ENCODE peak calls at places on chromosomes 7 and 10, in five cellular contexts. T, G, V, I and X are unnamed samples.

GRCh38 chr10:71649631-71650030 is 69.9 kb downstream of the C10orf105 start:
- DNase-seq in G (no peak), V (no peak), I (no peak), T (no peak), X (no peak)

GRCh38 chr7:72112992-72113391 is 299.1 kb downstream of the CALN1 start:
- DNase-seq in V (no peak), I (no peak), G (no peak), T (no peak), X (no peak)

GRCh38 chr10:35423505-35424306 is 87.4 kb downstream of the CCNY start:
- DNase-seq in T (peak; percentile 89), V (no peak), I (no peak), G (no peak), X (no peak)

GRCh38 chr10:113073549-113074189 is 123.6 kb downstream of the TCF7L2 start:
- DNase-seq in T (peak; percentile 96), I (no peak), G (peak; percentile 25), V (peak; percentile 69), X (no peak)

GRCh38 chr10:117226813-117227451 is 14.0 kb upstream of the SLC18A2 start:
- DNase-seq in I (peak; percentile 65), G (peak; percentile 46), V (no peak), T (peak; percentile 43), X (no peak)

GRCh38 chr10:29676732-29677131 is 42.0 kb upstream of the SVIL start:
- DNase-seq in G (no peak), V (no peak), T (no peak), I (no peak), X (no peak)

GRCh38 chr7:3451696-3452095 is 150.6 kb downstream of the SDK1 start:
- DNase-seq in G (no peak), V (no peak), I (no peak), T (no peak), X (no peak)

GRCh38 chr10:128475686-128476410 is 349.6 kb upstream of the MKI67 start:
- DNase-seq in G (no peak), T (no peak), I (no peak), V (no peak), X (no peak)

GRCh38 chr7:33040803-33041516 is 21.6 kb downstream of the NT5C3A start:
- DNase-seq in I (peak; percentile 38), V (no peak), G (peak; percentile 53), T (peak; percentile 29), X (no peak)

GRCh38 chr10:116088985-116089384 is 184.0 kb downstream of the GFRA1 start:
- DNase-seq in G (no peak), V (no peak), T (no peak), I (no peak), X (no peak)

GRCh38 chr10:101780187-101780817 is 2.9 kb downstream of the NPM3 start:
- DNase-seq in T (no peak), V (no peak), G (no peak), I (no peak), X (peak; percentile 25)

GRCh38 chr7:108014747-108015682 is 12.1 kb upstream of the LAMB1 start:
- DNase-seq in I (no peak), V (no peak), G (no peak), T (peak; percentile 69), X (no peak)

GRCh38 chr7:122442929-122443328 is 138.4 kb upstream of the FEZF1 start:
- DNase-seq in G (no peak), V (no peak), I (peak; percentile 37), T (no peak), X (no peak)

GRCh38 chr7:81162234-81162633 is 243.4 kb upstream of the SEMA3C start:
- DNase-seq in G (no peak), V (no peak), I (no peak), T (no peak), X (no peak)

GRCh38 chr10:2296179-2296578 is 558.9 kb upstream of the ADARB2 start:
- DNase-seq in G (no peak), V (no peak), T (no peak), I (no peak), X (no peak)

GRCh38 chr10:50400694-50401093 is 149.4 kb upstream of the ASAH2 start:
- DNase-seq in G (no peak), I (no peak), V (no peak), T (no peak), X (no peak)

GRCh38 chr7:107856806-107857540 is 34.0 kb upstream of the DLD start:
- DNase-seq in T (peak; percentile 8), V (no peak), G (no peak), I (no peak), X (no peak)

GRCh38 chr7:131328387-131329175 is 905 bp downstream of the MKLN1 start:
- DNase-seq in I (peak; percentile 61), T (peak; percentile 36), G (no peak), V (no peak), X (no peak)

GRCh38 chr10:72593963-72594362 is 31.9 kb downstream of the MICU1 start:
- DNase-seq in G (no peak), I (no peak), T (no peak), V (no peak), X (no peak)

GRCh38 chr7:17437586-17437985 is 139.1 kb downstream of the AHR start:
- DNase-seq in T (no peak), I (peak; percentile 63), G (no peak), V (no peak), X (no peak)

GRCh38 chr10:33139191-33139646 is 181.2 kb upstream of the ITGB1 start:
- DNase-seq in G (no peak), T (no peak), I (no peak), V (no peak), X (no peak)

GRCh38 chr7:123327661-123328060 is 127.9 kb upstream of the SLC13A1 start:
- DNase-seq in I (no peak), T (peak; percentile 8), V (no peak), G (no peak), X (no peak)

DNA sequence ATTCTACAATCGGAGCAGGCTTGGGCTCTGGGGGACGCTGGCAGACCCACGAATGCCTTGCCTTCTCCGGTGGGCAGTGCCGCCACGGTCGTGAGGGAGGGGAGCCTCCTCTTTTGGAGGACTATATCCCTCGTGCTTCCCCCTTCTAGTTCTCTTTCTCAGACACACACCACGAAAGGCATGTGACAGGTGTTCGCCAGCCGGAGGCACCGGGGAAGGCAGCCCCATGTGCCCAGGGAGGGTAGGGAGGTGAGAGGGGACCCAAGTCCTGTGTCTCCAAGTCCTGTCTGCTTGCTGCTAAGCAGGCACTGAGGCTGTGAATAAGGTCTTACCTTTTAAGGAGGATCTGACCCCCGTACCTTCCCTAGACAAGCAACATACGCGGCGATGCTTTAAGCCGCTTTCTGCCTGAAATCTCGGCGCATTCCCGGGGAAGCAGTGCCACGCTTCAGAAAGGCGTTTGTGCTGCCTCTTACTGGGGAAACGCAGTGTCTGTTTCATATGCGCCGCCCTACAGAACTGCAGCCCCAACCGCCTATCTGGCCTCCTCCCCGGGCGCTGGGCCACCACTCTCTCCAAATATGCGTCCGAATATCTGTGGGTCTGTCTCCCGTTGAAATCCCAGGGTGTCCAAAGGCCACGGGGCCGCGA is 809 bp downstream of the PLXNA4 start:
- DNase-seq in I (peak; percentile 65), G (peak; percentile 15), V (no peak), T (peak; percentile 43), X (no peak)
- TF ChIP-seq CTCF in I (peak; percentile 37), G (no peak), V (no peak), T (peak; percentile 4), X (no peak)

GRCh38 chr10:66627156-66627555 is 298.7 kb upstream of the LRRTM3 start:
- DNase-seq in V (no peak), G (no peak), I (peak; percentile 33), T (peak; percentile 60), X (no peak)
- TF ChIP-seq CTCF in V (no peak), G (peak; percentile 50), I (peak; percentile 34), T (peak; percentile 19), X (no peak)

GRCh38 chr7:83273699-83274098 is 111.0 kb upstream of the PCLO start:
- DNase-seq in T (no peak), I (no peak), V (no peak), G (no peak), X (no peak)

GRCh38 chr7:83276250-83276649 is 113.6 kb upstream of the PCLO start:
- DNase-seq in V (no peak), I (no peak), T (no peak), G (no peak), X (no peak)

GRCh38 chr7:83267141-83267631 is 104.5 kb upstream of the PCLO start:
- DNase-seq in G (no peak), T (peak; percentile 3), I (no peak), V (no peak), X (no peak)

GRCh38 chr7:83270407-83270806 is 107.7 kb upstream of the PCLO start:
- DNase-seq in G (no peak), V (no peak), T (no peak), I (no peak), X (no peak)

DNA sequence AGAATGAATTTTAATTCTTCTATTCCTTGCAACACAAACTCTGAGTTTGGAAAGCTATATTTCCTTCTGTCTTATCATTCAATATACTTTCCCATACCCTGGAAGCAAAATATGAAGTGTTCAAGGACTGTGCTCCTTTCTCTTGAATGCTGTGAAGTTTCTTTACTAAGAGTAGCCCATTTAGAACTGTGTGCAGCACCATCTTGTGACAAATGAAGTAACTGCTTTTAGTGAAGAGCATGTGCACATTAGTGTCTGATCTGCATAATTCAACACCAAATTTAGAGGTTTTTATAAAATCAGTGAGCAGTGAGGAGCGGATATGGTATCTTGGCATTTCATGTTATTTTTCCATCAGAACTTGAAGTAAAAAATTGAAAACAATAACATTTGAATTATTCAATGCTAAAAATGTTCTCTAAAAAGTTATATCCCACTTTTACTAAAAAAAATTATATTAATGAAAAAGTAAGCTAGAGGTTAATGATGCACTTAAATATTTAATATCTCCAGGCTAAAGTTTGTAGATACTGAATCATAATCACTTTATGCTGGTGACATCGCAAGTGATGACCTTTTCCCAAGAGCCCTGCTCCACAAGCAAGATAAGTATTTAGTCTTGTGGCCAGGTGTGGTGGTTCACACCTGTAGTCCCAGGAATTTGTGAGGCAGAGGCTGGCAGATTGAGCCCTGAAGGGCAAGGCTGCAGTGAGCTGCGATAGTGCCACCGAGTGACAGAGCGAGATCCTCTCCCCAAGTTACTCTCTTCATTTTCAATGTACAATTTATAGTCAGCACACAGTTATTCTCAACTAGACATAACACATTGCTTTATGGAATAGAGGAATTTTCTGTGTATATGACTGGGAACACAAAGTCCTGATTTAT is 108.8 kb upstream of the PCLO start:
- DNase-seq in I (peak; percentile 64), G (no peak), V (no peak), T (peak; percentile 52), X (no peak)
- TF ChIP-seq CTCF in I (peak; percentile 58), G (peak; percentile 64), V (peak; percentile 10), T (peak; percentile 21), X (no peak)

DNA sequence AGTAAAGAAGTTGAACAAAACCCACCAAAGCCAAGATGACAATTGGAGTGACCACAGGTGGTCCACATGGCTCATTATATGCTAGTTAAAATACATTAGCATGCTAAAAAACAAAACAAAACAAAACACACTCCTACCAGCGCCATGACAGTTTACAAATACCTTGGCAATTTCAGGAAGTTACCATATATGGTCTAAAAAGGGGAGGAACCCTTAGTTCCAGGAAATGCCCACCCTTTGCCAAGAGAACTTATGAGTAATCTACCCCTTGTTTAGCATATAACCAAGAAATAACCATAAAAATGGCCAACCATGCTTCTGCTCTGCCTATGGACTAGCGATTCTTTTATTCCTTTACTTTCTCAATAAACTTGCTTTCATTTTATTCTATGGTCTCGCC is 979.1 kb upstream of the POT1 start:
- DNase-seq in I (no peak), T (no peak), G (no peak), V (no peak), X (no peak)
- TF ChIP-seq CTCF in I (no peak), T (no peak), G (no peak), V (no peak), X (no peak)